ENCODE peak calls at places on chromosomes 13 and 19, in five cellular contexts. H is Ammon's horn, E is AG09309, K is frontal cortex, S is MV-4-11. G is an unnamed sample.

GRCh38 chr13:107025991-107026390 is 458.1 kb upstream of the ARGLU1 start:
- DNase-seq in H (no peak), E (no peak), K (no peak), S (no peak), G (peak; percentile 11)

GRCh38 chr13:110396913-110397379 is 89.9 kb downstream of the COL4A2 start:
- DNase-seq in H (no peak), E (peak; percentile 100), K (no peak), S (no peak), G (peak; percentile 40)

GRCh38 chr13:76696370-76696769 is 189.8 kb downstream of the KCTD12 start:
- DNase-seq in H (no peak), E (no peak), K (no peak), S (no peak), G (no peak)

GRCh38 chr13:80884031-80884785 is 543.3 kb upstream of the SPRY2 start:
- DNase-seq in H (peak; percentile 14), E (no peak), K (no peak), S (no peak), G (no peak)

GRCh38 chr19:30692517-30692870 is 320.3 kb downstream of the ZNF536 start:
- DNase-seq in H (no peak), E (no peak), K (no peak), S (no peak), G (no peak)

GRCh38 chr13:41543664-41544300 is 86.4 kb downstream of the RGCC start:
- DNase-seq in H (no peak), E (no peak), K (no peak), S (no peak), G (no peak)

GRCh38 chr13:20350819-20351218 is 118.7 kb upstream of the GJB6 start:
- DNase-seq in H (no peak), E (no peak), K (no peak), S (no peak), G (no peak)

GRCh38 chr19:29263305-29264080 is 50.5 kb upstream of the UQCRFS1 start:
- DNase-seq in H (peak; percentile 50), E (no peak), K (no peak), S (peak; percentile 32), G (peak; percentile 34)

GRCh38 chr13:111423168-111423785 is 102.8 kb downstream of the TEX29 start:
- DNase-seq in H (no peak), E (no peak), K (no peak), S (no peak), G (no peak)

GRCh38 chr13:106530209-106530906 is 5.1 kb downstream of the EFNB2 start:
- DNase-seq in H (no peak), E (no peak), K (no peak), S (no peak), G (no peak)

GRCh38 chr13:87122551-87122950 is 548.6 kb upstream of the SLITRK5 start:
- DNase-seq in H (no peak), E (no peak), K (no peak), S (peak; percentile 5), G (no peak)

GRCh38 chr13:108121406-108121805 is 93.9 kb downstream of the LIG4 start:
- DNase-seq in H (no peak), E (no peak), K (no peak), S (no peak), G (no peak)

GRCh38 chr13:39835253-39835652 is 179.8 kb downstream of the COG6 start:
- DNase-seq in H (no peak), E (no peak), K (no peak), S (no peak), G (peak; percentile 2)

G was measured in midbrain.